ENCODE peak calls at places on chromosome 1, in nine cellular contexts. Z is CD4-positive, CD25-positive, alpha-beta regulatory T cell; L is NCI-H1694; Q is posterior vena cava; G is EH; V is GM03348; U is AG09319; N is stimulated activated naive B cell treated with anti-CD40 and anti-IgM and Interleukin-4, amounts not matched to agents 10 μg/mL and 1 μg/mL and 100 μg/mL, for 72 hours; D is upper lobe of right lung. J is an unnamed sample.

GRCh38 chr1:149917590-149918144 is at the start of gene SV2A:
- DNase-seq in Z (peak), L (peak), Q (no peak), G (peak), V (peak), U (peak), N (no peak), D (no peak), J (peak)

GRCh38 chr1:98429851-98430496 is 231.5 kb upstream of the SNX7 start:
- DNase-seq in Z (no peak), L (peak), Q (no peak), G (no peak), V (no peak), U (no peak), N (no peak), D (peak), J (no peak)

GRCh38 chr1:11979453-11979817 is 809 bp upstream of the MFN2 start:
- DNase-seq in Z (no peak), L (no peak), Q (no peak), G (no peak), V (no peak), U (no peak), N (no peak), D (peak), J (no peak)

GRCh38 chr1:113784104-113784779 is 25.0 kb upstream of the PHTF1 start:
- DNase-seq in Z (no peak), L (no peak), Q (no peak), G (peak), V (no peak), U (no peak), N (no peak), D (no peak), J (no peak)

GRCh38 chr1:234986750-234987414 is 141.8 kb downstream of the TOMM20 start:
- DNase-seq in Z (no peak), L (no peak), Q (no peak), G (no peak), V (no peak), U (no peak), N (no peak), D (no peak), J (no peak)

GRCh38 chr1:173562813-173563212 is 40.1 kb downstream of the SLC9C2 start:
- DNase-seq in Z (no peak), L (no peak), Q (no peak), G (no peak), V (no peak), U (no peak), N (no peak), D (no peak), J (no peak)

GRCh38 chr1:181021811-181022434 is 747 bp downstream of the STX6 start:
- DNase-seq in Z (peak), L (no peak), Q (peak), G (peak), V (peak), U (no peak), N (peak), D (peak), J (peak)

GRCh38 chr1:94481473-94481933 is 60.1 kb downstream of the F3 start:
- DNase-seq in Z (peak), L (peak), Q (no peak), G (peak), V (peak), U (peak), N (peak), D (peak), J (peak)